ENCODE peak calls at places on chromosomes 12 and 14, in seven cellular contexts. Z is cardiac muscle cell, E is MM.1S, L is IMR-90, H is neural crest cell, U is Caco-2, C is uterus. T is an unnamed sample.

GRCh38 chr14:55556929-55557623 is 22.9 kb upstream of the KTN1 start:
- DNase-seq in Z (peak), E (no peak), L (peak), H (no peak), U (no peak), C (no peak), T (peak)

GRCh38 chr12:89993632-89994031 is 285.0 kb upstream of the ATP2B1 start:
- DNase-seq in Z (no peak), E (no peak), L (no peak), H (no peak), U (no peak), C (no peak), T (peak)

GRCh38 chr12:30927210-30927576 is 645 bp downstream of the TSPAN11 start:
- DNase-seq in Z (no peak), E (no peak), L (no peak), H (no peak), U (no peak), C (no peak), T (no peak)

GRCh38 chr12:105221588-105222325 is 14.2 kb downstream of the APPL2 start:
- DNase-seq in Z (no peak), E (no peak), L (no peak), H (no peak), U (no peak), C (no peak), T (no peak)

GRCh38 chr12:91555981-91556380 is 373.4 kb upstream of the DCN start:
- DNase-seq in Z (no peak), E (no peak), L (no peak), H (no peak), U (no peak), C (no peak), T (no peak)

GRCh38 chr14:91009501-91010152 is 50.8 kb downstream of the RPS6KA5 start:
- DNase-seq in Z (no peak), E (peak), L (no peak), H (no peak), U (no peak), C (no peak), T (no peak)

GRCh38 chr14:75915063-75915462 is 66.7 kb downstream of the TGFB3 start:
- DNase-seq in Z (no peak), E (no peak), L (no peak), H (no peak), U (no peak), C (no peak), T (peak)

GRCh38 chr14:69346710-69347109 is 51.4 kb downstream of the ERH start:
- DNase-seq in Z (peak), E (no peak), L (no peak), H (peak), U (peak), C (no peak), T (peak)

GRCh38 chr14:75702606-75703261 is 41.7 kb downstream of the TTLL5 start:
- DNase-seq in Z (no peak), E (no peak), L (peak), H (no peak), U (no peak), C (peak), T (no peak)

GRCh38 chr14:91378945-91379932 is 38.4 kb downstream of the CCDC88C start:
- DNase-seq in Z (no peak), E (no peak), L (no peak), H (no peak), U (no peak), C (no peak), T (no peak)

GRCh38 chr12:87320724-87321123 is 708.5 kb downstream of the C12orf50 start:
- DNase-seq in Z (no peak), E (no peak), L (no peak), H (no peak), U (no peak), C (no peak), T (peak)

GRCh38 chr14:92487513-92488133 is 26.0 kb upstream of the RIN3 start:
- DNase-seq in Z (no peak), E (no peak), L (no peak), H (no peak), U (no peak), C (no peak), T (no peak)

GRCh38 chr14:30559638-30560071 is 697 bp downstream of the G2E3 start:
- DNase-seq in Z (peak), E (peak), L (peak), H (no peak), U (no peak), C (no peak), T (peak)

GRCh38 chr14:58151264-58151700 is 731 bp downstream of the ARMH4 start:
- DNase-seq in Z (peak), E (no peak), L (no peak), H (peak), U (no peak), C (no peak), T (no peak)

GRCh38 chr14:101359221-101360044 is 201.9 kb upstream of the DIO3 start:
- DNase-seq in Z (no peak), E (no peak), L (no peak), H (no peak), U (no peak), C (peak), T (no peak)

GRCh38 chr12:67534671-67535070 is 113.9 kb upstream of the DYRK2 start:
- DNase-seq in Z (no peak), E (no peak), L (peak), H (no peak), U (no peak), C (peak), T (peak)

GRCh38 chr12:89825591-89826449 is 117.2 kb upstream of the ATP2B1 start:
- DNase-seq in Z (no peak), E (no peak), L (peak), H (no peak), U (no peak), C (no peak), T (peak)

GRCh38 chr12:48882972-48883304 is 17.3 kb upstream of the RND1 start:
- DNase-seq in Z (no peak), E (no peak), L (no peak), H (no peak), U (no peak), C (no peak), T (no peak)

GRCh38 chr12:114656906-114657596 is 26.9 kb downstream of the TBX3 start:
- DNase-seq in Z (no peak), E (no peak), L (no peak), H (no peak), U (no peak), C (no peak), T (no peak)

GRCh38 chr12:57237952-57238853 is 8.7 kb downstream of the SHMT2 start:
- DNase-seq in Z (no peak), E (no peak), L (no peak), H (no peak), U (no peak), C (no peak), T (no peak)

GRCh38 chr12:106766393-106766826 is 8.1 kb upstream of the RIC8B start:
- DNase-seq in Z (no peak), E (no peak), L (no peak), H (no peak), U (no peak), C (peak), T (no peak)

GRCh38 chr14:100018482-100018881 is 46.7 kb upstream of the EVL start:
- DNase-seq in Z (no peak), E (no peak), L (peak), H (no peak), U (no peak), C (no peak), T (no peak)

GRCh38 chr12:693937-694533 is 30.8 kb upstream of the NINJ2 start:
- DNase-seq in Z (no peak), E (no peak), L (no peak), H (no peak), U (no peak), C (no peak), T (no peak)

GRCh38 chr12:13278249-13278787 is 81.8 kb downstream of the EMP1 start:
- DNase-seq in Z (peak), E (peak), L (peak), H (peak), U (no peak), C (peak), T (peak)

GRCh38 chr12:106750524-106750923 is 24.0 kb upstream of the RIC8B start:
- DNase-seq in Z (no peak), E (no peak), L (no peak), H (no peak), U (no peak), C (no peak), T (no peak)

GRCh38 chr14:55412686-55413085 is 1.1 kb upstream of the ATG14 start:
- DNase-seq in Z (no peak), E (no peak), L (no peak), H (no peak), U (no peak), C (no peak), T (peak)

GRCh38 chr12:50411051-50411660 is 10.5 kb downstream of the LARP4 start:
- DNase-seq in Z (no peak), E (no peak), L (peak), H (no peak), U (no peak), C (no peak), T (no peak)

GRCh38 chr12:86496595-86496994 is 240.4 kb upstream of the MGAT4C start:
- DNase-seq in Z (no peak), E (no peak), L (no peak), H (no peak), U (no peak), C (no peak), T (peak)

GRCh38 chr12:113658030-113658655 is 186.5 kb upstream of the LHX5 start:
- DNase-seq in Z (no peak), E (no peak), L (no peak), H (no peak), U (no peak), C (no peak), T (peak)

GRCh38 chr14:93245764-93246420 is 38.8 kb downstream of the UBR7 start:
- DNase-seq in Z (no peak), E (no peak), L (peak), H (no peak), U (no peak), C (no peak), T (no peak)

DNA sequence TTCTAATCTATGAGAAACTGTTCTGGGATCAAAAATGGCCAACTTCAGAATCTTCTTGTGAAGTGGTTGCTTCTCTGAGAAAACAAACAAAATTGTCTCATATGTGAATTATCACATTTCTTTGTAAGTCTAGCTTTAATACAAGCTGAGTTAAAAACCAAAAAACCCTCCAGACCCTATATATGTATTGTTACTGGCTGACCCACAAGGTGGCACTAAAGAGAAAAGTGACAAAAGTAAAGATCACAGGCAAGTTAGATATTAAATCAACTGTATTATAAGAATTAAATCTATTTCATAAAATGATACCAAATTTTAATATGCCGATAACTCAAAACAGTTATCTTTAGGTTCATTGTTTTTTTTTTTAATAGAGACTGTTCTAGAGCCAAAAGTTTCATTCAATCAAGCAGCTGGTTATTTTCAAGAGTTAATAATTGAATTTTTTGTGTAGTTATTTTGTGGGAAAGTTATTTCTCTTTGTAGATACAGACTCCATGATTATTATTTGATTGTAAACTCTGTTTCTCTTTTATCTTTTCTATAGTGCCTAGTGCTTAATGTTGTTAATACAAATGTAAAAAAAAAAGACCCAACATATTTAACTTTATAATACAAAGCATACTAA is 7.5 kb upstream of the TRHDE start:
- DNase-seq in Z (peak), E (peak), L (peak), H (no peak), U (no peak), C (no peak), T (peak)
- TF ChIP-seq CTCF in Z (peak), E (peak), L (peak), H (peak), U (peak), C (peak), T (peak)

DNA sequence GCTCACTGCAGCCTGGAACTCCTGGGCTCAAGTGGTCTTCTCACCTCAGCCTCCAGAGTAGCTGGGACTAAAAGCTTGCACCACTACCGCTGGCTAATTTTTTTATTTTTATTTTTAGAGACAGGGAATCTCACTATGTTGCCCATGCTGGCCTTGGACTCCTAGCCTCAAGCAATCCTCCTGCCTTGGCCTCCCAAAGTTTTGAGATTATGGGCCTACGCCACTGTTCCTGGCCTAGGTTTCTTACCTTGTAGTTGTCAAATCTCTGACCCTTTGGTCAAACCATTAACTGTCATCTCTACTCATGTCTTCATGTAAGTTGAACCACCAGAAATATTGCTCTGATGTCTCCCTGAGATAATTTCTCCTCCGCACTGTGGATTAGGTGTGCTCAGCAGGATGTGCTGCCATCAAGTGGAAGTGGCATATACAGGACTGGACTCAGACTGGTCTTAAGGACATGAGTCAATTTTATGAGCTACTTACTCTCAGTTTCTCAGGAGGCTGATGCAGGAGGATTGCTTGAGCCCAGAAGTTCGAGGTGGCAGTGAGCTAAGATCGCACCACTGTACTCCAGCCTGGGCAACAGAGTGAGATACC is 28.5 kb downstream of the ACTR6 start:
- DNase-seq in Z (no peak), E (no peak), L (peak), H (no peak), U (peak), C (no peak), T (peak)
- TF ChIP-seq CTCF in Z (no peak), E (no peak), L (peak), H (no peak), U (no peak), C (no peak), T (peak)

GRCh38 chr12:96698521-96698920 is 208.5 kb upstream of the NEDD1 start:
- DNase-seq in Z (no peak), E (no peak), L (no peak), H (no peak), U (no peak), C (no peak), T (no peak)
- TF ChIP-seq CTCF in Z (no peak), E (no peak), L (peak), H (no peak), U (peak), C (no peak), T (peak)

DNA sequence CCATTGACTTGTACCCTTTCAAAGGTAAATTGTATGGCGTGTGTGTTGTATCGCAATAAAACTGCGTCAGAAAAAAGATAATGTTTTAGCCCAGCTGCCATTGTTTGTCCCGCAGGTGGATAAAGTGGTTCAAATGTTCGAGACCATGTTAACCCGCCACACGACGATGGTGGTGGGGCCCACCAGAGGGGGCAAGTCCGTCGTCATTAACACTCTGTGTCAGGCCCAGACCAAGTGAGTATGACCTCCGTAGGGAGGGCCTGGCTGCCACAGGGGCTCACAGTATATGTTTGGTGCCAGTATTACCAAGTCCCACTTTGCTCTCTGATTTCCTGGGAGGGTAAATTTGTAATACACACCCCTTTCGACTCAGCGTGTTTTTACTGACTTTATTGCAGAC is 96.9 kb downstream of the DNAH10 start:
- DNase-seq in Z (no peak), E (no peak), L (no peak), H (no peak), U (no peak), C (no peak), T (no peak)
- TF ChIP-seq CTCF in Z (no peak), E (no peak), L (no peak), H (no peak), U (no peak), C (no peak), T (no peak)

T was measured in epithelial cell of esophagus.